ENCODE peak calls at places on chromosomes 11 and 22, in four cellular contexts. One of them, this sample, is unnamed.

GRCh38 chr22:30307026-30307574 is 17.8 kb upstream of the CASTOR1 start:
- DNase-seq in HCT116: no peak
- DNase-seq in SK-N-SH: no peak
- DNase-seq in HepG2: no peak
- DNase-seq in this sample: no peak

GRCh38 chr11:69053169-69053477 is 4.4 kb downstream of the TPCN2 start:
- DNase-seq in HCT116: no peak
- DNase-seq in SK-N-SH: no peak
- DNase-seq in HepG2: no peak
- DNase-seq in this sample: no peak

GRCh38 chr22:45683248-45683647 is 11.6 kb downstream of the ATXN10 start:
- DNase-seq in HepG2: no peak
- DNase-seq in SK-N-SH: no peak
- DNase-seq in HCT116: no peak
- DNase-seq in this sample: peak

GRCh38 chr11:21142007-21142406 is 472.6 kb downstream of the NELL1 start:
- DNase-seq in HCT116: no peak
- DNase-seq in HepG2: no peak
- DNase-seq in SK-N-SH: peak
- DNase-seq in this sample: no peak

GRCh38 chr22:42662114-42663021 is 13.2 kb upstream of the CYB5R3 start:
- DNase-seq in HCT116: no peak
- DNase-seq in HepG2: no peak
- DNase-seq in SK-N-SH: peak
- DNase-seq in this sample: no peak

GRCh38 chr11:128587415-128587814 is at the start of gene ETS1:
- DNase-seq in SK-N-SH: no peak
- DNase-seq in HCT116: no peak
- DNase-seq in HepG2: no peak
- DNase-seq in this sample: no peak

GRCh38 chr11:89021339-89021738 is 44.4 kb downstream of the GRM5 start:
- DNase-seq in HepG2: no peak
- DNase-seq in SK-N-SH: no peak
- DNase-seq in HCT116: no peak
- DNase-seq in this sample: no peak

GRCh38 chr11:128965485-128965884 is 22.8 kb upstream of the TP53AIP1 start:
- DNase-seq in HCT116: no peak
- DNase-seq in SK-N-SH: no peak
- DNase-seq in HepG2: no peak
- DNase-seq in this sample: no peak

GRCh38 chr11:825366-826231 is 2.1 kb upstream of the CRACR2B start:
- DNase-seq in SK-N-SH: no peak
- DNase-seq in HepG2: no peak
- DNase-seq in HCT116: no peak
- DNase-seq in this sample: no peak

GRCh38 chr22:46119729-46120419 is 30.5 kb upstream of the PPARA start:
- DNase-seq in SK-N-SH: no peak
- DNase-seq in HepG2: no peak
- DNase-seq in HCT116: no peak
- DNase-seq in this sample: no peak

GRCh38 chr11:119066481-119066880 is 1.1 kb upstream of the VPS11 start:
- DNase-seq in SK-N-SH: no peak
- DNase-seq in HCT116: no peak
- DNase-seq in HepG2: no peak
- DNase-seq in this sample: no peak

GRCh38 chr11:78418584-78419211 is 1.1 kb upstream of the GAB2 start:
- DNase-seq in HepG2: no peak
- DNase-seq in HCT116: no peak
- DNase-seq in SK-N-SH: no peak
- DNase-seq in this sample: peak

GRCh38 chr11:57480409-57481137 is 20.2 kb downstream of the RTN4RL2 start:
- DNase-seq in SK-N-SH: peak
- DNase-seq in HepG2: peak
- DNase-seq in HCT116: no peak
- DNase-seq in this sample: peak

GRCh38 chr11:69540118-69541000 is 58.9 kb downstream of the LINC01488 start:
- DNase-seq in HCT116: no peak
- DNase-seq in SK-N-SH: peak
- DNase-seq in HepG2: peak
- DNase-seq in this sample: no peak

GRCh38 chr11:69637956-69638871 is 2.7 kb upstream of the CCND1 start:
- DNase-seq in HCT116: peak
- DNase-seq in HepG2: no peak
- DNase-seq in SK-N-SH: peak
- DNase-seq in this sample: peak

GRCh38 chr11:103947566-103947919 is 88.9 kb upstream of the DDI1 start:
- DNase-seq in SK-N-SH: no peak
- DNase-seq in HCT116: no peak
- DNase-seq in HepG2: no peak
- DNase-seq in this sample: no peak

GRCh38 chr11:103364687-103365086 is 255.5 kb downstream of the DYNC2H1 start:
- DNase-seq in HepG2: no peak
- DNase-seq in HCT116: no peak
- DNase-seq in SK-N-SH: no peak
- DNase-seq in this sample: no peak

GRCh38 chr11:129331217-129331616 is 44.4 kb upstream of the BARX2 start:
- DNase-seq in SK-N-SH: no peak
- DNase-seq in HCT116: no peak
- DNase-seq in HepG2: peak
- DNase-seq in this sample: no peak

GRCh38 chr11:71562120-71562519 is 3.2 kb upstream of the KRTAP5-10 start:
- DNase-seq in HCT116: peak
- DNase-seq in HepG2: no peak
- DNase-seq in SK-N-SH: no peak
- DNase-seq in this sample: no peak
- TF ChIP-seq REST in HCT116: no peak
- TF ChIP-seq REST in HepG2: no peak
- TF ChIP-seq REST in SK-N-SH: no peak
- TF ChIP-seq REST in this sample: no peak

GRCh38 chr11:114610550-114610949 is 15.0 kb upstream of the NXPE4 start:
- DNase-seq in SK-N-SH: no peak
- DNase-seq in HepG2: no peak
- DNase-seq in HCT116: no peak
- DNase-seq in this sample: no peak
- TF ChIP-seq REST in SK-N-SH: no peak
- TF ChIP-seq REST in HepG2: no peak
- TF ChIP-seq REST in HCT116: no peak
- TF ChIP-seq REST in this sample: no peak

GRCh38 chr11:91382946-91383345 is 841.7 kb upstream of the FAT3 start:
- DNase-seq in SK-N-SH: no peak
- DNase-seq in HepG2: no peak
- DNase-seq in HCT116: no peak
- DNase-seq in this sample: no peak
- TF ChIP-seq REST in SK-N-SH: no peak
- TF ChIP-seq REST in HepG2: no peak
- TF ChIP-seq REST in HCT116: no peak
- TF ChIP-seq REST in this sample: no peak

GRCh38 chr22:23804781-23805291 is 18.1 kb downstream of the SMARCB1 start:
- DNase-seq in SK-N-SH: no peak
- DNase-seq in HepG2: no peak
- DNase-seq in HCT116: no peak
- DNase-seq in this sample: no peak
- TF ChIP-seq REST in SK-N-SH: no peak
- TF ChIP-seq REST in HepG2: no peak
- TF ChIP-seq REST in HCT116: no peak
- TF ChIP-seq REST in this sample: no peak

GRCh38 chr11:12451179-12451814 is 73.9 kb downstream of the PARVA start:
- DNase-seq in HCT116: no peak
- DNase-seq in HepG2: no peak
- DNase-seq in SK-N-SH: peak
- DNase-seq in this sample: no peak
- TF ChIP-seq REST in HCT116: no peak
- TF ChIP-seq REST in HepG2: no peak
- TF ChIP-seq REST in SK-N-SH: no peak
- TF ChIP-seq REST in this sample: no peak

This sample was measured in HL-60.